ENCODE peak calls at places on chromosome 16, in six cellular contexts. W is HCT116; V is Karpas-422; N is CD8-positive, alpha-beta memory T cell; K is caudate nucleus; J is CD4-positive, alpha-beta memory T cell. Z is an unnamed sample.

GRCh38 chr16:50373345-50373701 is 4.5 kb upstream of the BRD7 start:
- DNase-seq in N (no peak), W (no peak), V (no peak), K (no peak), J (no peak), Z (no peak)

GRCh38 chr16:17125671-17126070 is 345.1 kb downstream of the XYLT1 start:
- DNase-seq in N (no peak), V (no peak), J (no peak), W (no peak), K (no peak), Z (no peak)

GRCh38 chr16:57092786-57093301 is 461 bp downstream of the CPNE2 start:
- DNase-seq in N (peak), J (peak), W (no peak), K (no peak), V (peak), Z (no peak)

GRCh38 chr16:16100631-16101030 is 122.7 kb downstream of the ABCC6 start:
- DNase-seq in J (no peak), K (no peak), W (no peak), N (no peak), V (peak), Z (no peak)

GRCh38 chr16:19375561-19376158 is 42.0 kb upstream of the TMC5 start:
- DNase-seq in V (peak), W (peak), J (peak), K (no peak), N (no peak), Z (no peak)

GRCh38 chr16:48277158-48277557 is 29.8 kb upstream of the ABCC11 start:
- DNase-seq in J (no peak), W (no peak), V (no peak), N (no peak), K (peak), Z (no peak)

GRCh38 chr16:13453325-13453724 is 466.6 kb upstream of the ERCC4 start:
- DNase-seq in K (no peak), V (no peak), N (no peak), J (no peak), W (no peak), Z (no peak)

GRCh38 chr16:87828071-87828971 is 41.0 kb downstream of the SLC7A5 start:
- DNase-seq in W (no peak), K (no peak), J (no peak), N (no peak), V (peak), Z (no peak)

GRCh38 chr16:53261276-53261675 is 173.0 kb upstream of the RBL2 start:
- DNase-seq in J (no peak), V (no peak), K (no peak), N (no peak), W (no peak), Z (no peak)

GRCh38 chr16:13378151-13378550 is 476.8 kb downstream of the SHISA9 start:
- DNase-seq in J (no peak), V (no peak), K (no peak), W (no peak), N (no peak), Z (no peak)

GRCh38 chr16:12802661-12803060 is 1.0 kb downstream of the CPPED1 start:
- DNase-seq in K (no peak), W (no peak), V (no peak), N (no peak), J (no peak), Z (no peak)

GRCh38 chr16:75218256-75219076 is at the start of gene CTRB1:
- DNase-seq in K (no peak), N (no peak), J (no peak), V (no peak), W (no peak), Z (no peak)

GRCh38 chr16:12144355-12144754 is 167.8 kb downstream of the SNX29 start:
- DNase-seq in N (no peak), V (no peak), K (no peak), J (no peak), W (no peak), Z (no peak)

GRCh38 chr16:72985148-72985882 is 62.6 kb downstream of the ZFHX3 start:
- DNase-seq in J (no peak), W (no peak), N (no peak), K (no peak), V (no peak), Z (peak)

GRCh38 chr16:11327277-11328171 is 17.7 kb upstream of the RMI2 start:
- DNase-seq in K (no peak), W (no peak), V (peak), N (no peak), J (no peak), Z (no peak)

GRCh38 chr16:1559446-1559975 is 26.0 kb downstream of the TMEM204 start:
- DNase-seq in N (no peak), K (no peak), J (peak), V (no peak), W (no peak), Z (no peak)

GRCh38 chr16:56848056-56848936 is 16.7 kb upstream of the SLC12A3 start:
- DNase-seq in W (no peak), J (no peak), K (no peak), V (no peak), N (no peak), Z (no peak)

GRCh38 chr16:67963325-67964321 is 4.8 kb downstream of the SLC12A4 start:
- DNase-seq in V (no peak), W (no peak), J (no peak), K (no peak), N (no peak), Z (no peak)

DNA sequence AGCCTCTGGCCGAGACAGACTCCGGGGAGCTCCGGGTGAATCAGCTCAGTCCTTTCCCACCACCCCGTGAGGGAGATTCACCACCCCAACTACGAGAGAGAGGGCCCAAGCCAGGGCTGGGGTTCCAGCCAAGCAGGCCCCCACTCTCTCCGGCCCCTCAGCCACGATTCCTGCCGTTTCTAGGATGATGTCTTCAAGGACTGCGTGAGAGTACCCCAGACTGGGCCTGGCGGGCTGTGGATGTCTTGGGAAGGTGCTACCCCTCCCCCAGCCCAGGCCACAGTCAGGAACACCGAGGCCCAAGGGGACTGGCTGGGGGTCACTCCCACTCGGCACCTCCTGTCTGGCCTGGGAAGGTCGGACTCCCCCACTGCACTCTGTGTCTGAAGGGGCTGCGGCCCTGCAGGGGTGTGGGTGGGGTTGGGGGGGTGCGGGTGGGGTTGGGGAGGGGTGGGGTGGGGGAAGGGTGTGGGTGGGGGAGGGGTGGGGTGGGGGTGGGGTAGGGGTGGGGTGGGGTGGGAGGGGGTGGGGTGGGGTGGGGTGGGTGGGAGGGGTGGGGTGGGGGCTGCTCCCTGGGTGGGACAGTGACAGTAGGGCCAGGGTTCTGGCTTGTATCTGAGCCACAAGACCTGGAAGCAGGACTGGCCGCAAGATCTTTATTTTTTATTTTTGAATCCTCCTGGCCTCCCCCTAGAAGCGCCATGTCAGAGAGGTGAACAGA is 21.8 kb upstream of the PABPN1L start:
- DNase-seq in N (no peak), W (no peak), V (no peak), J (no peak), K (no peak), Z (no peak)
- H3K27ac ChIP-seq in N (no peak), W (peak), V (no peak), J (no peak), K (peak), Z (no peak)

GRCh38 chr16:2973081-2973480 is 3.9 kb downstream of the PAQR4 start:
- DNase-seq in V (no peak), N (no peak), W (no peak), J (no peak), K (no peak), Z (no peak)

GRCh38 chr16:2970563-2970962 is 1.4 kb downstream of the PAQR4 start:
- DNase-seq in W (no peak), N (no peak), K (no peak), J (no peak), V (peak), Z (no peak)

GRCh38 chr16:2973605-2974318 is 4.6 kb downstream of the PAQR4 start:
- DNase-seq in J (no peak), V (no peak), N (no peak), W (no peak), K (peak), Z (no peak)

GRCh38 chr16:2971134-2971984 is 2.2 kb downstream of the PAQR4 start:
- DNase-seq in V (peak), W (no peak), N (no peak), J (no peak), K (no peak), Z (no peak)

GRCh38 chr16:2971985-2972784 is 3.0 kb downstream of the PAQR4 start:
- DNase-seq in K (no peak), V (no peak), W (no peak), J (no peak), N (no peak), Z (no peak)
- H3K27ac ChIP-seq in K (peak), V (no peak), W (peak), J (no peak), N (no peak), Z (no peak)

GRCh38 chr16:24540575-24541240 is 1.3 kb downstream of the RBBP6 start:
- DNase-seq in W (no peak), V (peak), K (no peak), J (peak), N (no peak), Z (no peak)
- H3K27ac ChIP-seq in W (peak), V (peak), K (no peak), J (peak), N (peak), Z (peak)

DNA sequence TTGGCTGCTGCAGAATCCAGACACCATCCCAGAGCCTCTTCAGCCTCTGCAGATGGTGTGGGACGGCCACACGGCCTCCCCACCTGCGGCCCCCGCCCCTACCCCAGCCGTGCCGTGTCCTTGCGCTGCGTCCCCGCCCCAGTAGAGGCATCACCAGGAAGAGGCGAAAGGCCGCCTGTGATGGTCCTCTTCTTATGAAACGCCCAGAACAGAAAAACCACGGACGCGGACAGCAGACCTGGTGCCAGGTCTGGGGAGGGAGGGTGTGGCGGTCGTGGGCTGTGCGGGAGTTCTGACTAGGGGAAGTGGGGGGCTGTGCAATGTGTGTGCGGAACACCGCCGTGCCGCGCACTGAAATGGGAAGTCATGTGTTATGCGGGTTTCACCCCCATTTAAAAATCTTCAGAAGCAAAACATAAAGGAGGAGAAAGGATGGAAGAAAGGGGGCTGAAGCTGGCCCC is 25.5 kb downstream of the ACSF3 start:
- DNase-seq in J (no peak), N (no peak), W (no peak), V (no peak), K (no peak), Z (no peak)
- H3K27ac ChIP-seq in J (no peak), N (no peak), W (no peak), V (no peak), K (no peak), Z (no peak)

DNA sequence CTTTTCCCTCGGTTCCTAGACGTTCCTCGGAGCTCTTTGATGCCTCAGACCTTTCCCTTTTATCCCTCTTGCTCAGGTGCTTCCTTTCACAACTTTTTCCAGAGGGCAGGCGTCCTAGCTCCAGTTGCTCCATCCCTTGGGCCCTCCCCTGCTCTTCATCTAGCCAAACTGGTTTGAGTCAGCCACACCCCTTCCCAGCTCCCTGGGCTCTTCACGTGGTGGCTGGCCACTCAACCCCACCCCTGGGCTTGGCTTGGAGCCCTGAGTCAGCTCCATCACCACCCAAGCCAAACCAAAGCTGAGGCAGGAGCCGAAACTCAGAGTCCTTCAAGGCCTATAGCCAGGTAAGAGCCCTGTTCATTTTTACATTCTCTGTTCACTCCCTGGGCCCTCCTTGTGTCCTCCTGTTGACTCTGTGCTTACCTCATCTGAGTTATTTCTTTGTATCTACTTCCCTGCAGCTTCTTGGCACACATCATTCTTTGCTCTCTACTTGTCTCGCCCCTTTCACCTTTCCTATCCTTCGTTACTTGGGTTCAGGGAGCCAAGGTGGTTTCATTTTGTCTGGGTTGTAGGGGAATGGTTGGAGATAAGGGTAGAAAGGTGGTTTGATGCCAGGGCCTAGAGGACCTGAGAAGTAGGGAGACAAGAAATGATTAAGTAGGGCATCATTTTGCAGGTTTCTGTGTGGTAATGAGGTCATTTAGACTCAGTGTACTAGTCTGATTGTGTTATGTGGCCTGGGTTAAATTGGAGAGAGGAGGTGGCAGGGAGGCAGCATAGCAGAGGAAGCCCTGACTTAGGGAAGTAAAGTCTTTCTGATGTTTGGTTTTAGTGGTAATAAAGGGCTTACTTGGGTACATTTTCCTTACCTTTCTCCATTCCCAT is 7.6 kb upstream of the PHKG2 start:
- DNase-seq in N (no peak), K (no peak), V (no peak), W (peak), J (no peak), Z (peak)
- H3K27ac ChIP-seq in N (no peak), K (no peak), V (no peak), W (peak), J (no peak), Z (peak)

DNA sequence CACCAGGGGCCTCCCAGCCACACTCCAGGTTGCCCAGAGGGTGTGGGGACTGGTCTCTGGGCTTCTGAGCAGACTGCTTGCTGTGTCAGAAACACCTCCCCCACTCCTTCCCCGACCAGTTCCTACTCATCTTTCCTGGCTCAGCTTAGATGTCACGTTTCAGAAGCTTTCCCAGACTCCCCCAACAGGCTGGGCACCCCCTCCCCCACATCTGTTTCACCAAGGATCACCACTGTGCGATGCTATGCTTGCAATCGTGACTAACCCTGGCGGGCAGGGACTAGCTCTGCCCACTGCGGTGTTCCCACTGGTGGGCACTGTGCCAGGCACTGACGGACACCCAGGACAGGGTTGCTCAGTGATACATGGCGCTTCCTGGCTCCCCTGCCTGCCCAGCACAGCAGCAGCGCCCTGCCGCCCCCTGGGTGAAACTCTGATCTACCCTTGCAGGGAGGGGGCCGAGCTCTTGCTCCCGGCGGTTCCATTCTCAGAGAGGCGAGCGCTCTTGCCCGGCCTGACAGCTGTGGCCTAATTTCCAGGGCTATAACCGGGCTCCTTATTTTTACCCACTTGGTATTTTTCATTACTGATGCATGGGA is 29.4 kb upstream of the MTSS2 start:
- DNase-seq in K (peak), W (no peak), N (no peak), V (no peak), J (no peak), Z (peak)
- H3K27ac ChIP-seq in K (peak), W (no peak), N (no peak), V (no peak), J (no peak), Z (peak)

GRCh38 chr16:64950731-64951130 is 171.1 kb downstream of the CDH11 start:
- DNase-seq in V (no peak), K (no peak), W (no peak), N (no peak), J (no peak), Z (no peak)
- H3K27ac ChIP-seq in V (no peak), K (no peak), W (no peak), N (no peak), J (no peak), Z (no peak)

GRCh38 chr16:84990782-84991181 is 20.6 kb downstream of the ZDHHC7 start:
- DNase-seq in J (no peak), N (no peak), W (no peak), K (no peak), V (no peak), Z (no peak)
- H3K27ac ChIP-seq in J (no peak), N (no peak), W (no peak), K (no peak), V (no peak), Z (no peak)

DNA sequence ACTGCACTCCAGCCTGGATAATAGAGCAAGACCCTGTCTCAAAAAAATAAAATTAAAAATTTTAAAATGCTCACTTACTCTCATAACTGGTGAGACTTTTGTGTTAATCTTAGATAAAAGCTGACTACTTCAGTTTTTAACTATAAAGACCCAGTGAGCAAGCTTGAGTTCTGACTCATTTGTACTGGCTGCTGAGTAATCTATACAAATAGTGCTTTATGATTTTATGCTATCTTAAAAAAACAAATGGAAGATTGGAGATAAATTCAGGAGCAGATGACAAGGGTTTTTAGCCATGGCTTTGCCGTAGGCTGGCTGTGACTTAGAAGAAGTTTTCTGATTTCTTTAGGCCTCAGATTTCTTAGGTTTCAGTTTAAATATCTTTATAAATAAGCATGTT is 30.5 kb downstream of the SNTB2 start:
- DNase-seq in W (no peak), J (no peak), N (no peak), K (no peak), V (no peak), Z (no peak)
- H3K27ac ChIP-seq in W (no peak), J (no peak), N (no peak), K (peak), V (no peak), Z (no peak)